ENCODE peak calls at places on chromosomes 13 and 19, in four cellular contexts. L is activated CD8-positive, alpha-beta memory T cell treated with anti-CD3 and anti-CD28 coated beads, Interleukin-2, amount 10 ng/mL, durations not matched to agents 7 days and 5 days; A is aorta; R is IMR-90. Y is an unnamed sample.

GRCh38 chr13:73658639-73659038 is 475.6 kb downstream of the KLF12 start:
- ATAC-seq in L (no peak), A (no peak), R (no peak), Y (no peak)

GRCh38 chr19:2790557-2791271 is 5.4 kb downstream of the THOP1 start:
- ATAC-seq in L (no peak), A (no peak), R (no peak), Y (no peak)

GRCh38 chr19:19871932-19872331 is 6.2 kb downstream of the ZNF253 start:
- ATAC-seq in L (no peak), A (no peak), R (no peak), Y (no peak)

GRCh38 chr13:33204130-33204927 is 81.2 kb downstream of the STARD13 start:
- ATAC-seq in L (peak), A (peak), R (peak), Y (peak)

GRCh38 chr13:102879793-102880499 is 34.1 kb downstream of the ERCC5 start:
- ATAC-seq in L (no peak), A (no peak), R (no peak), Y (no peak)

GRCh38 chr13:80215368-80215767 is 125.6 kb downstream of the SPRY2 start:
- ATAC-seq in L (no peak), A (no peak), R (peak), Y (peak)

GRCh38 chr19:20423381-20424207 is 142.0 kb downstream of the ZNF737 start:
- ATAC-seq in L (no peak), A (peak), R (peak), Y (peak)

GRCh38 chr13:42417624-42418023 is 145.7 kb downstream of the AKAP11 start:
- ATAC-seq in L (no peak), A (no peak), R (no peak), Y (no peak)

GRCh38 chr13:80979035-80979641 is 638.2 kb upstream of the SPRY2 start:
- ATAC-seq in L (no peak), A (no peak), R (no peak), Y (peak)

GRCh38 chr13:88908896-88909535 is 1237.8 kb downstream of the SLITRK5 start:
- ATAC-seq in L (no peak), A (no peak), R (no peak), Y (no peak)

GRCh38 chr13:113299951-113300350 is 2.9 kb downstream of the LAMP1 start:
- ATAC-seq in L (no peak), A (no peak), R (no peak), Y (no peak)

GRCh38 chr13:25046985-25047660 is 48.8 kb upstream of the PABPC3 start:
- ATAC-seq in L (no peak), A (peak), R (peak), Y (peak)

GRCh38 chr13:46170687-46171086 is 11.3 kb downstream of the LCP1 start:
- ATAC-seq in L (peak), A (no peak), R (no peak), Y (no peak)

GRCh38 chr13:68872338-68872737 is 1235.3 kb upstream of the ATXN8OS start:
- ATAC-seq in L (no peak), A (no peak), R (no peak), Y (no peak)

GRCh38 chr13:53520132-53520531 is 491.5 kb downstream of the OLFM4 start:
- ATAC-seq in L (no peak), A (no peak), R (no peak), Y (no peak)

GRCh38 chr13:42812311-42812710 is 30.9 kb downstream of the FAM216B start:
- ATAC-seq in L (no peak), A (no peak), R (no peak), Y (peak)

GRCh38 chr13:104525467-104525866 is 1459.2 kb upstream of the SLC10A2 start:
- ATAC-seq in L (no peak), A (no peak), R (no peak), Y (no peak)

GRCh38 chr19:16160943-16161560 is 12.3 kb downstream of the CIB3 start:
- ATAC-seq in L (peak), A (no peak), R (peak), Y (peak)

GRCh38 chr13:54366728-54367127 is 1338.1 kb downstream of the OLFM4 start:
- ATAC-seq in L (no peak), A (no peak), R (no peak), Y (no peak)

GRCh38 chr19:46466536-46467199 is 4.7 kb downstream of the PNMA8A start:
- ATAC-seq in L (peak), A (no peak), R (peak), Y (peak)

GRCh38 chr13:76637651-76638111 is 248.5 kb downstream of the KCTD12 start:
- ATAC-seq in L (no peak), A (no peak), R (no peak), Y (no peak)

GRCh38 chr19:52923782-52924593 is 760 bp upstream of the ZNF888 start:
- ATAC-seq in L (no peak), A (peak), R (no peak), Y (no peak)

GRCh38 chr19:4981681-4981958 is 12.7 kb downstream of the KDM4B start:
- ATAC-seq in L (no peak), A (no peak), R (no peak), Y (no peak)

GRCh38 chr13:39106216-39106995 is 68.2 kb downstream of the NHLRC3 start:
- ATAC-seq in L (no peak), A (no peak), R (no peak), Y (no peak)

GRCh38 chr19:34310494-34310981 is 54.5 kb upstream of the GPI start:
- ATAC-seq in L (no peak), A (peak), R (no peak), Y (no peak)

GRCh38 chr13:32390048-32390447 is 37.9 kb downstream of the N4BP2L1 start:
- ATAC-seq in L (peak), A (no peak), R (no peak), Y (no peak)

Y was measured in SK-N-SH treated with all-trans-retinoic acid at 6 μM for 48 hours.